ENCODE peak calls at places on chromosomes 16 and 17, in five cellular contexts. C, Z, V, P and B are unnamed samples.

GRCh38 chr17:410674-411401 is 58.2 kb upstream of the RPH3AL start:
- DNase-seq in C (peak), Z (no peak), V (no peak), P (no peak), B (peak)

GRCh38 chr16:23607740-23608139 is 11.6 kb upstream of the NDUFAB1 start:
- DNase-seq in C (no peak), Z (no peak), V (no peak), P (no peak), B (no peak)

GRCh38 chr17:51164911-51165679 is 1.1 kb upstream of the NME2 start:
- DNase-seq in C (no peak), Z (no peak), V (no peak), P (no peak), B (peak)

GRCh38 chr16:81524382-81524781 is 79.8 kb downstream of the CMIP start:
- DNase-seq in C (no peak), Z (no peak), V (no peak), P (no peak), B (no peak)

GRCh38 chr16:12609937-12610699 is 193.6 kb downstream of the CPPED1 start:
- DNase-seq in C (peak), Z (no peak), V (no peak), P (no peak), B (no peak)

GRCh38 chr16:88678224-88678979 is 7.9 kb downstream of the SNAI3 start:
- DNase-seq in C (no peak), Z (no peak), V (no peak), P (no peak), B (peak)

GRCh38 chr17:51797150-51797549 is 361.4 kb downstream of the CA10 start:
- DNase-seq in C (no peak), Z (no peak), V (no peak), P (no peak), B (no peak)

GRCh38 chr17:9021985-9022552 is 759 bp downstream of the NTN1 start:
- DNase-seq in C (no peak), Z (no peak), V (no peak), P (no peak), B (no peak)

GRCh38 chr16:3115561-3115960 is 3.2 kb downstream of the ZNF205 start:
- DNase-seq in C (no peak), Z (no peak), V (no peak), P (no peak), B (no peak)

GRCh38 chr17:4935650-4936049 is 3.6 kb downstream of the GP1BA start:
- DNase-seq in C (no peak), Z (no peak), V (no peak), P (no peak), B (no peak)

GRCh38 chr16:47905771-47906170 is 250.0 kb downstream of the ABCC12 start:
- DNase-seq in C (peak), Z (no peak), V (no peak), P (no peak), B (no peak)

GRCh38 chr17:3888343-3889171 is 4.3 kb downstream of the CAMKK1 start:
- DNase-seq in C (no peak), Z (no peak), V (peak), P (no peak), B (peak)

GRCh38 chr17:72297326-72298115 is 176.7 kb downstream of the SOX9 start:
- DNase-seq in C (peak), Z (no peak), V (peak), P (no peak), B (peak)

GRCh38 chr17:27455914-27456680 is at the start of gene KSR1:
- DNase-seq in C (peak), Z (peak), V (no peak), P (peak), B (peak)

GRCh38 chr16:77191259-77191969 is 424 bp downstream of the MON1B start:
- DNase-seq in C (peak), Z (no peak), V (no peak), P (no peak), B (no peak)

GRCh38 chr17:43211480-43212402 is at the start of gene TMEM106A:
- DNase-seq in C (peak), Z (peak), V (peak), P (peak), B (peak)

GRCh38 chr16:9309844-9310243 is 218.4 kb downstream of the HAPSTR1 start:
- DNase-seq in C (no peak), Z (no peak), V (no peak), P (no peak), B (no peak)

GRCh38 chr16:11399261-11399831 is 54.1 kb downstream of the RMI2 start:
- DNase-seq in C (no peak), Z (no peak), V (no peak), P (no peak), B (no peak)

GRCh38 chr17:68544111-68544510 is 31.9 kb downstream of the PRKAR1A start:
- DNase-seq in C (no peak), Z (no peak), V (no peak), P (no peak), B (no peak)

GRCh38 chr17:76983075-76983411 is 114.8 kb downstream of the MGAT5B start:
- DNase-seq in C (no peak), Z (no peak), V (no peak), P (no peak), B (no peak)

GRCh38 chr17:80870401-80870800 is 121.2 kb upstream of the CHMP6 start:
- DNase-seq in C (no peak), Z (no peak), V (no peak), P (no peak), B (peak)

GRCh38 chr17:78324391-78325075 is 35.3 kb downstream of the SOCS3 start:
- DNase-seq in C (peak), Z (no peak), V (peak), P (no peak), B (no peak)

GRCh38 chr17:15019158-15019557 is 246.0 kb downstream of the PMP22 start:
- DNase-seq in C (no peak), Z (no peak), V (no peak), P (no peak), B (no peak)

GRCh38 chr17:60769327-60769726 is 91.7 kb downstream of the BCAS3 start:
- DNase-seq in C (no peak), Z (no peak), V (no peak), P (no peak), B (peak)

GRCh38 chr16:8402981-8403853 is 187.1 kb downstream of the TMEM114 start:
- DNase-seq in C (no peak), Z (no peak), V (no peak), P (no peak), B (no peak)

GRCh38 chr16:1264257-1265089 is 8.6 kb downstream of the TPSD1 start:
- DNase-seq in C (no peak), Z (no peak), V (no peak), P (no peak), B (no peak)

GRCh38 chr16:66926171-66926570 is 836 bp upstream of the RRAD start:
- DNase-seq in C (peak), Z (no peak), V (no peak), P (no peak), B (no peak)

GRCh38 chr16:84970447-84971127 is 40.7 kb downstream of the ZDHHC7 start:
- DNase-seq in C (peak), Z (peak), V (no peak), P (peak), B (peak)

GRCh38 chr17:57455063-57455914 is 199.0 kb downstream of the MSI2 start:
- DNase-seq in C (peak), Z (no peak), V (no peak), P (peak), B (no peak)

GRCh38 chr16:80526418-80527061 is 14.3 kb upstream of the DYNLRB2 start:
- DNase-seq in C (peak), Z (no peak), V (peak), P (peak), B (peak)

GRCh38 chr16:30980959-30981358 is 4.0 kb upstream of the HSD3B7 start:
- DNase-seq in C (no peak), Z (no peak), V (no peak), P (no peak), B (no peak)